ENCODE peak calls at places on chromosomes 3 and 15, in eight cellular contexts. Y is activated T-cell treated with anti-CD3 and anti-CD28 coated beads, Interleukin-2, amount 50 U/mL, for 72 hours; P is germinal center; R is amniotic epithelial cell; H is omental fat pad; C is NCI-H2081; M is naive thymus-derived CD8-positive, alpha-beta T cell; V is heart right ventricle. J is an unnamed sample.

GRCh38 chr15:69474846-69475455 is 22.3 kb downstream of the RPLP1 start:
- DNase-seq in R (no peak), M (no peak), Y (no peak), H (no peak), P (no peak), C (no peak), V (no peak), J (no peak)

GRCh38 chr3:99419111-99419510 is 219.3 kb upstream of the COL8A1 start:
- DNase-seq in R (no peak), P (no peak), Y (no peak), M (no peak), H (no peak), V (no peak), C (no peak), J (no peak)

GRCh38 chr3:123757281-123757940 is 126.7 kb downstream of the MYLK start:
- DNase-seq in P (peak; percentile 23), C (no peak), R (peak; percentile 74), H (no peak), M (no peak), Y (no peak), V (peak; percentile 30), J (no peak)

GRCh38 chr3:23805881-23806321 is at the start of gene UBE2E1:
- DNase-seq in H (no peak), M (peak; percentile 74), R (peak; percentile 73), Y (peak; percentile 66), C (peak; percentile 36), P (peak; percentile 82), V (peak; percentile 79), J (peak; percentile 77)

GRCh38 chr15:87757084-87757483 is 499.5 kb downstream of the NTRK3 start:
- DNase-seq in R (no peak), Y (no peak), H (no peak), M (no peak), V (no peak), C (no peak), P (no peak), J (no peak)

GRCh38 chr3:58084788-58085543 is 76.7 kb downstream of the FLNB start:
- DNase-seq in P (no peak), H (no peak), R (no peak), M (no peak), V (no peak), C (no peak), Y (no peak), J (no peak)

GRCh38 chr3:47542614-47543173 is 29.2 kb upstream of the ELP6 start:
- DNase-seq in V (no peak), C (no peak), Y (no peak), R (peak; percentile 49), P (no peak), M (no peak), H (no peak), J (no peak)

GRCh38 chr15:39919740-39920509 is at the start of gene GPR176:
- DNase-seq in H (no peak), C (no peak), Y (peak; percentile 40), P (peak; percentile 38), R (peak; percentile 63), V (peak; percentile 15), M (peak; percentile 32), J (peak; percentile 20)

GRCh38 chr15:39835550-39835949 is 52.9 kb upstream of the FSIP1 start:
- DNase-seq in Y (no peak), M (no peak), P (no peak), H (no peak), V (no peak), R (no peak), C (no peak), J (no peak)

GRCh38 chr15:57510647-57511046 is 81.1 kb upstream of the MYZAP start:
- DNase-seq in R (peak; percentile 80), C (peak; percentile 58), H (no peak), V (peak; percentile 76), P (no peak), M (no peak), Y (no peak), J (no peak)

GRCh38 chr3:190399677-190400076 is 11.7 kb downstream of the CLDN16 start:
- DNase-seq in C (no peak), H (no peak), P (no peak), R (no peak), M (no peak), V (no peak), Y (no peak), J (no peak)

GRCh38 chr3:89859738-89860137 is 752.3 kb downstream of the EPHA3 start:
- DNase-seq in C (peak; percentile 34), M (no peak), V (no peak), Y (no peak), P (no peak), R (no peak), H (no peak), J (no peak)

GRCh38 chr3:125212509-125213372 is at the start of gene SLC12A8:
- DNase-seq in V (no peak), Y (no peak), R (no peak), M (no peak), C (no peak), H (no peak), P (peak; percentile 24), J (no peak)

GRCh38 chr3:11717768-11718581 is 74.3 kb upstream of the VGLL4 start:
- DNase-seq in R (peak; percentile 55), V (peak; percentile 65), Y (peak; percentile 3), C (no peak), M (no peak), P (no peak), H (no peak), J (no peak)

GRCh38 chr3:46986782-46987484 is 7.5 kb downstream of the NBEAL2 start:
- DNase-seq in P (no peak), Y (no peak), C (no peak), H (no peak), M (no peak), V (no peak), R (peak; percentile 60), J (no peak)

GRCh38 chr3:188904670-188905069 is 267.1 kb upstream of the TPRG1 start:
- DNase-seq in V (no peak), H (no peak), P (no peak), R (peak; percentile 80), C (no peak), M (no peak), Y (no peak), J (no peak)

GRCh38 chr3:188440563-188440962 is 286.6 kb downstream of the LPP start:
- DNase-seq in Y (no peak), H (no peak), M (no peak), C (no peak), P (no peak), V (no peak), R (no peak), J (no peak)

GRCh38 chr15:78420220-78420619 is 17.8 kb upstream of the IREB2 start:
- DNase-seq in V (no peak), R (no peak), P (no peak), M (no peak), C (no peak), Y (no peak), H (no peak), J (no peak)

GRCh38 chr3:100968908-100969556 is 24.2 kb downstream of the ABI3BP start:
- DNase-seq in Y (no peak), V (no peak), M (no peak), R (no peak), C (no peak), P (no peak), H (no peak), J (no peak)

GRCh38 chr15:87263844-87264243 is 992.7 kb downstream of the NTRK3 start:
- DNase-seq in P (no peak), C (no peak), H (no peak), R (no peak), M (no peak), Y (no peak), V (no peak), J (no peak)

GRCh38 chr3:42405857-42406256 is 4.6 kb downstream of the LYZL4 start:
- DNase-seq in H (no peak), R (no peak), P (no peak), V (no peak), M (no peak), C (no peak), Y (no peak), J (no peak)

GRCh38 chr3:79983063-79983561 is 215.3 kb upstream of the ROBO1 start:
- DNase-seq in P (no peak), Y (no peak), H (no peak), M (no peak), R (no peak), V (no peak), C (no peak), J (no peak)

GRCh38 chr15:68930268-68931022 is at the start of gene SPESP1:
- DNase-seq in Y (peak; percentile 40), P (peak; percentile 54), M (peak; percentile 46), H (no peak), R (peak; percentile 54), V (peak; percentile 49), C (no peak), J (peak; percentile 5)

GRCh38 chr15:43911235-43911661 is 84.4 kb downstream of the WDR76 start:
- DNase-seq in Y (no peak), H (no peak), V (peak; percentile 63), M (no peak), R (peak; percentile 67), C (no peak), P (no peak), J (no peak)

GRCh38 chr15:58742022-58742421 is 7.5 kb downstream of the ADAM10 start:
- DNase-seq in C (no peak), H (no peak), V (no peak), P (no peak), M (no peak), Y (no peak), R (no peak), J (no peak)

GRCh38 chr15:96796841-96797240 is 466.3 kb downstream of the NR2F2 start:
- DNase-seq in Y (no peak), M (no peak), R (no peak), V (no peak), H (no peak), C (no peak), P (no peak), J (no peak)